ENCODE peak calls at places on chromosome 14, in seven cellular contexts. Q is neural crest cell; F is iris pigment epithelial cell; D is nephron progenitor cell; K is effector CD4-positive, alpha-beta T cell; C is H4; J is BJ. G is an unnamed sample.

GRCh38 chr14:23481992-23482813 is 12.7 kb downstream of the NGDN start:
- DNase-seq in Q (no peak), F (no peak), D (no peak), K (no peak), C (no peak), J (no peak), G (no peak)

GRCh38 chr14:102768223-102769048 is 8.8 kb upstream of the TRAF3 start:
- DNase-seq in Q (no peak), F (no peak), D (no peak), K (no peak), C (no peak), J (no peak), G (no peak)

GRCh38 chr14:95553141-95553540 is 18.3 kb downstream of the GLRX5 start:
- DNase-seq in Q (no peak), F (no peak), D (no peak), K (no peak), C (no peak), J (no peak), G (no peak)

GRCh38 chr14:102690509-102691286 is 86.6 kb upstream of the TRAF3 start:
- DNase-seq in Q (no peak), F (no peak), D (no peak), K (no peak), C (no peak), J (no peak), G (no peak)

GRCh38 chr14:57487771-57488170 is 5.9 kb downstream of the CCDC198 start:
- DNase-seq in Q (no peak), F (peak), D (no peak), K (no peak), C (no peak), J (no peak), G (no peak)

GRCh38 chr14:23284654-23285529 is 1.0 kb downstream of the HOMEZ start:
- DNase-seq in Q (no peak), F (peak), D (no peak), K (no peak), C (no peak), J (no peak), G (no peak)

GRCh38 chr14:32075636-32076277 is 1.3 kb upstream of the ARHGAP5 start:
- DNase-seq in Q (no peak), F (peak), D (no peak), K (peak), C (peak), J (no peak), G (peak)

GRCh38 chr14:75459099-75459741 is 31.4 kb downstream of the JDP2 start:
- DNase-seq in Q (no peak), F (no peak), D (no peak), K (no peak), C (no peak), J (no peak), G (no peak)

GRCh38 chr14:106843951-106844483 is 1317.6 kb downstream of the TMEM121 start:
- DNase-seq in Q (no peak), F (no peak), D (no peak), K (no peak), C (peak), J (no peak), G (no peak)

GRCh38 chr14:87868920-87869319 is 124.1 kb downstream of the GALC start:
- DNase-seq in Q (no peak), F (no peak), D (no peak), K (no peak), C (no peak), J (no peak), G (no peak)

GRCh38 chr14:103284574-103285467 is 49.2 kb upstream of the EIF5 start:
- DNase-seq in Q (no peak), F (peak), D (no peak), K (no peak), C (no peak), J (no peak), G (no peak)

GRCh38 chr14:105476937-105477658 is 2.5 kb downstream of the CRIP2 start:
- DNase-seq in Q (no peak), F (no peak), D (no peak), K (no peak), C (no peak), J (no peak), G (no peak)

GRCh38 chr14:88323520-88324199 is 591 bp upstream of the KCNK10 start:
- DNase-seq in Q (peak), F (peak), D (peak), K (no peak), C (no peak), J (no peak), G (no peak)

GRCh38 chr14:55556929-55557623 is 22.9 kb upstream of the KTN1 start:
- DNase-seq in Q (no peak), F (peak), D (peak), K (no peak), C (peak), J (peak), G (peak)

GRCh38 chr14:65784574-65784973 is 372.0 kb downstream of the FUT8 start:
- DNase-seq in Q (no peak), F (no peak), D (no peak), K (no peak), C (no peak), J (no peak), G (no peak)

GRCh38 chr14:99595524-99595923 is 8.5 kb downstream of the CCDC85C start:
- DNase-seq in Q (no peak), F (no peak), D (no peak), K (no peak), C (no peak), J (no peak), G (no peak)

GRCh38 chr14:102462391-102462790 is 47.2 kb downstream of the ANKRD9 start:
- DNase-seq in Q (no peak), F (no peak), D (no peak), K (no peak), C (no peak), J (no peak), G (no peak)

GRCh38 chr14:84024231-84024630 is 1505.7 kb upstream of the FLRT2 start:
- DNase-seq in Q (no peak), F (no peak), D (no peak), K (no peak), C (no peak), J (no peak), G (no peak)

GRCh38 chr14:55803506-55804197 is 223.6 kb downstream of the KTN1 start:
- DNase-seq in Q (no peak), F (no peak), D (no peak), K (no peak), C (no peak), J (no peak), G (no peak)

GRCh38 chr14:62308927-62309326 is 546.7 kb downstream of the SNAPC1 start:
- DNase-seq in Q (no peak), F (no peak), D (no peak), K (no peak), C (no peak), J (no peak), G (no peak)

GRCh38 chr14:102427642-102428041 is 64.9 kb downstream of the TECPR2 start:
- DNase-seq in Q (no peak), F (no peak), D (no peak), K (no peak), C (no peak), J (no peak), G (no peak)

GRCh38 chr14:73783107-73783727 is 68.4 kb upstream of the PTGR2 start:
- DNase-seq in Q (peak), F (no peak), D (peak), K (no peak), C (no peak), J (no peak), G (peak)

GRCh38 chr14:32078030-32078793 is 1.1 kb downstream of the ARHGAP5 start:
- DNase-seq in Q (no peak), F (peak), D (peak), K (no peak), C (peak), J (no peak), G (peak)

GRCh38 chr14:93880025-93880820 is 46.9 kb upstream of the FAM181A start:
- DNase-seq in Q (no peak), F (no peak), D (no peak), K (no peak), C (no peak), J (no peak), G (no peak)

GRCh38 chr14:102363182-102363952 is 626 bp downstream of the TECPR2 start:
- DNase-seq in Q (peak), F (peak), D (no peak), K (peak), C (no peak), J (peak), G (no peak)

GRCh38 chr14:92531151-92531873 is 17.7 kb downstream of the RIN3 start:
- DNase-seq in Q (no peak), F (no peak), D (no peak), K (peak), C (no peak), J (no peak), G (no peak)

GRCh38 chr14:35317820-35318219 is 25.6 kb downstream of the PSMA6 start:
- DNase-seq in Q (no peak), F (no peak), D (no peak), K (no peak), C (no peak), J (no peak), G (no peak)

GRCh38 chr14:37056473-37056872 is 115.9 kb downstream of the SLC25A21 start:
- DNase-seq in Q (no peak), F (peak), D (no peak), K (no peak), C (peak), J (no peak), G (peak)

GRCh38 chr14:24137529-24138395 is 1.8 kb downstream of the PSME1 start:
- DNase-seq in Q (no peak), F (no peak), D (no peak), K (no peak), C (no peak), J (no peak), G (no peak)